ENCODE peak calls at places on chromosomes 13 and 19, in five cellular contexts. H is mammary epithelial cell, J is neural progenitor cell, L is BE2C, K is hepatocyte. I is an unnamed sample. For H3K36me3 and H3K9me3, the result is how much of the 10 kb centered on the place peaks cover.

GRCh38 chr19:27748551-27749152 is 1464.3 kb downstream of the UQCRFS1 start:
- DNase-seq in H (no peak), L (no peak), K (no peak), J (no peak), I (no peak)

GRCh38 chr19:10044390-10044789 is 31.1 kb downstream of the RDH8 start:
- DNase-seq in K (no peak), H (no peak), L (no peak), J (no peak), I (no peak)

GRCh38 chr13:72290962-72291681 is 424.1 kb upstream of the DACH1 start:
- DNase-seq in L (no peak), H (peak), J (no peak), K (no peak), I (no peak)

GRCh38 chr13:32468502-32469147 is 40.7 kb upstream of the N4BP2L1 start:
- DNase-seq in K (no peak), L (peak), H (no peak), J (no peak), I (no peak)

GRCh38 chr13:77190349-77190748 is 136.5 kb downstream of the MYCBP2 start:
- DNase-seq in K (no peak), J (no peak), H (no peak), L (no peak), I (no peak)

GRCh38 chr13:65336916-65337315 is 1893.2 kb downstream of the PCDH9 start:
- DNase-seq in J (no peak), H (no peak), K (no peak), L (no peak), I (no peak)

GRCh38 chr13:74132152-74132767 is 1.9 kb downstream of the KLF12 start:
- DNase-seq in L (no peak), H (peak), J (peak), K (peak), I (no peak)

GRCh38 chr13:109146912-109147624 is 517.7 kb downstream of the MYO16 start:
- DNase-seq in K (no peak), L (no peak), H (peak), J (no peak), I (no peak)

GRCh38 chr19:4914736-4915501 is 5.6 kb downstream of the UHRF1 start:
- DNase-seq in L (peak), K (peak), J (no peak), H (peak), I (no peak)

GRCh38 chr13:49062297-49062896 is 86.7 kb downstream of the FNDC3A start:
- DNase-seq in K (no peak), L (no peak), H (no peak), J (no peak), I (no peak)

GRCh38 chr13:112641456-112641855 is 48.4 kb upstream of the ATP11A start:
- DNase-seq in L (no peak), K (no peak), J (no peak), H (no peak), I (no peak)

GRCh38 chr13:47148543-47148942 is 251.7 kb upstream of the HTR2A start:
- DNase-seq in H (no peak), L (no peak), K (no peak), J (no peak), I (no peak)

GRCh38 chr13:105202384-105202783 is 1333.1 kb downstream of the EFNB2 start:
- DNase-seq in L (peak), J (peak), K (peak), H (no peak), I (peak)

GRCh38 chr19:4776436-4777205 is 14.9 kb upstream of the FEM1A start:
- DNase-seq in L (no peak), H (no peak), J (peak), K (no peak), I (no peak)

GRCh38 chr19:30640266-30640965 is 268.2 kb downstream of the ZNF536 start:
- DNase-seq in J (no peak), K (no peak), H (no peak), L (no peak), I (no peak)

GRCh38 chr13:40391788-40392187 is 274.7 kb downstream of the FOXO1 start:
- DNase-seq in K (no peak), L (no peak), J (no peak), H (no peak), I (no peak)

DNA sequence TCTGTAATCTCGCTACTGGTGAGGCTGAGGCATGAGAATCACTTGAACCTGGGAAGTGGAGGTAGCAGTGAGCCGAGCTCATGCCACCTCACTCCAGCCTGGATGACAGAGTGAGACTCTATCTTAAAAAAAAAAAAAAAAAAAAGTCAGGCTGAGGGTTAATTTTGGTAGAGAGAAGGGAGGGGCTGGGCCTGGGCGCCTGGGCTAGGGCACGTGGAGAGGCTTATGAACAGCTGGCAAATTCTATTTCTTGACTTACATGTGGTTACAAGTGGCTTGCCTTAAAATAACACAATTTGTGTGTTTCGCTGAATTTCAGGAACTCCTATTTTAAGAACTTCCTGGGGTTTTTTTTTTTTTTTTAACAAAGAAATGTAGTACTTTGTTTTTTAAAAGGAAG is 47.6 kb upstream of the MAP3K10 start:
- DNase-seq in K (no peak), J (no peak), L (no peak), H (no peak), I (no peak)
- H3K36me3 ChIP-seq in K (under half), J (under half), L (under half), H (under half), I (under half)

GRCh38 chr19:53960886-53961285 is 1.9 kb upstream of the CACNG8 start:
- DNase-seq in K (no peak), J (no peak), L (no peak), H (no peak), I (no peak)
- H3K4me3 ChIP-seq in K (no peak), J (peak), L (no peak), H (no peak), I (no peak)

GRCh38 chr19:33982706-33983105 is 186.0 kb downstream of the KCTD15 start:
- DNase-seq in K (no peak), L (no peak), H (no peak), J (no peak), I (no peak)

GRCh38 chr19:33988601-33989000 is 183.7 kb upstream of the LSM14A start:
- DNase-seq in H (no peak), L (no peak), J (peak), K (no peak), I (no peak)
- H3K9me3 ChIP-seq in H (under half), L (under half), J (under half), K (under half), I (under half)

DNA sequence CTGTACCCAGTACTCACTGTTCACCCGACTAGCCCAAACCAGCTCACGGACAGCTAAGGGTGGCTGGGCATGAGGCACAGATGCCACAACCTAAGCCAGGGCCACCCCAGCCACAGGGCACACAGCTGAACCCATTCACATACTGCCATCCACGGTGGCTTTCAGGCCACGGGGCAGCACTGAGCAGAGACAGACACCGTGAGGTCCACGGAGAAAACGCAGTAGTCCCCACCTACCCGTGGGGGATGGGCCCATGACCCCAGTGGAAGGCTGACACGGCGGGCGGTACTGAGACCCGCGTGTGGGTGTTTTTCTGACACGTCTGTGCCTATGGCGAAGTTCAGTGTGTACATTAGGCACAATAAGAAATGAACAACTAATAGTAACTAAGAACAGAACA is 25.5 kb downstream of the IZUMO4 start:
- DNase-seq in K (no peak), L (no peak), H (no peak), J (no peak), I (no peak)
- H3K36me3 ChIP-seq in K (under half), L (half or more), H (under half), J (under half), I (half or more)

GRCh38 chr19:12140545-12141404 is 625 bp upstream of the ZNF20 start:
- DNase-seq in K (peak), J (peak), L (peak), H (peak), I (peak)
- H3K4me3 ChIP-seq in K (no peak), J (peak), L (peak), H (peak), I (peak)

GRCh38 chr19:17834350-17835181 is 13.2 kb downstream of the JAK3 start:
- DNase-seq in K (no peak), J (peak), L (no peak), H (no peak), I (peak)
- H3K9me3 ChIP-seq in K (under half), J (under half), L (under half), H (under half), I (under half)

DNA sequence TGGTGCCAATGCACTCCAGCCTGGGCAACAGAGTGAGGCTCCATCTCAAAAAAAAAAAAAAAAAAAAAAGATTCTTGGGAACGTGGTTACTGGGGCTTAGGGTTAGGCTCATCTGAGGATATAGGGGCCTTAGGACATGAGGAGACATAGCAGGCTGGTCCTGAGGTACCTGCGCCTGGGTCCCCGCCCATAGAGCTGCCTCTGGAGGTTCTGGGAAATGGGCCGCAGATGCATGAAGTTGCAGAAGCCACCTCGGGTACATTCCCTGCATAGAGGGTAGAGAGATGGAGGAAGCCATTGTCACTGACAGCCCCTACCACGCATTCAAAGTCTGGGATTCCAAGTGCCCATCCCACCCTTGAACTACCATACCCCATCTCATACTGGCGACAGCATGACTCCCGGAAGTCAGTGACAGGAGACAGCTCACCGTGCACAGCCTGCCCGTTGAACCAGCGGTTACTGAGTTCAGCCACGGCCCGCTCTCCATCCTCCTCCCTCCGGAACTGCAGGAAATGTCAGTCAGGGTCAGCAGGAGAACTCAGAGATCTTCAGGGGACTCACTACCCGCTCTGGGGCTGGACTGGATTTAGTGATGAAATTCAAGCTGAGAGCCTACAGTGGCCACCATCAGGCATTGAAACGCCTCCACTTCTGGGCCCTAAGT is 1.4 kb downstream of the U2AF1L4 start:
- DNase-seq in H (no peak), K (no peak), L (no peak), J (no peak), I (no peak)
- H3K36me3 ChIP-seq in H (under half), K (under half), L (under half), J (under half), I (under half)

DNA sequence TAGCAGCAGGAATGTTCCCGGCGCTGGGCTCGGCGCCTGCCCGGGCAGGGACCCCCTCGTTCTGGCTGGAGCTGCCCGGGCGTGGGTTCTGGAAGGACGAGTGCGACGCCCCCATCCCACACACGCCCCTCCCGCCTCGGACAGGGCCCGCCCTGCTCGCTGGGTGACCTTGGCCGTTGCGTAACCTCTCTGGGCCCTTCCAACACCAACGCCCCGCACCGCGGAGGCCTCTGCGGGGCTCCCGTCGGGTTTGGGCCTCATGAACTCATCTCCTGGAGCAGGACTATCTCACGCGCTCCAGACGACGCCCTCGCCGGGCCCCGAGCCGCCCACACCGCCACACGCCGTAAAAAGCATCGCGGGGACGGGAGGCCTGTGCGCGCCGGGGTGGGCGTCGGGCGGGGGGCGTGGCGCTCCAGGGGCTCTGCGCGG is 10.4 kb downstream of the PALM start:
- DNase-seq in L (no peak), H (no peak), J (no peak), K (no peak), I (no peak)
- H3K4me3 ChIP-seq in L (no peak), H (no peak), J (no peak), K (no peak), I (no peak)

I was measured in WERI-Rb-1.